ENCODE peak calls at places on chromosomes 12 and 14, in four cellular contexts. One of them, this sample, is unnamed. For H3K4me1, the result is how much of the 10 kb centered on the place peaks cover.

GRCh38 chr14:75494898-75495297 is 27.4 kb upstream of the BATF start:
- DNase-seq in thyroid gland: no peak
- DNase-seq in astrocyte: no peak
- DNase-seq in lung: no peak
- DNase-seq in this sample: no peak

GRCh38 chr12:42361909-42362706 is 36.1 kb downstream of the PPHLN1 start:
- DNase-seq in astrocyte: peak
- DNase-seq in thyroid gland: no peak
- DNase-seq in lung: no peak
- DNase-seq in this sample: no peak

GRCh38 chr14:51394391-51394790 is 154.3 kb downstream of the TMX1 start:
- DNase-seq in astrocyte: no peak
- DNase-seq in thyroid gland: no peak
- DNase-seq in lung: no peak
- DNase-seq in this sample: no peak

GRCh38 chr14:92988786-92989755 is 66.1 kb downstream of the CHGA start:
- DNase-seq in thyroid gland: no peak
- DNase-seq in astrocyte: no peak
- DNase-seq in lung: no peak
- DNase-seq in this sample: no peak

GRCh38 chr12:18723752-18724151 is 14.1 kb downstream of the PLCZ1 start:
- DNase-seq in thyroid gland: no peak
- DNase-seq in astrocyte: peak
- DNase-seq in lung: no peak
- DNase-seq in this sample: no peak

GRCh38 chr12:25186788-25187397 is 8.1 kb downstream of the DNAI7 start:
- DNase-seq in astrocyte: peak
- DNase-seq in lung: no peak
- DNase-seq in thyroid gland: no peak
- DNase-seq in this sample: no peak

GRCh38 chr14:96380735-96381134 is 11.2 kb upstream of the AK7 start:
- DNase-seq in astrocyte: no peak
- DNase-seq in lung: no peak
- DNase-seq in thyroid gland: no peak
- DNase-seq in this sample: no peak

GRCh38 chr12:79023784-79024183 is 159.2 kb downstream of the SYT1 start:
- DNase-seq in astrocyte: peak
- DNase-seq in thyroid gland: no peak
- DNase-seq in lung: no peak
- DNase-seq in this sample: no peak

GRCh38 chr12:75759842-75760260 is 248.4 kb upstream of the KRR1 start:
- DNase-seq in thyroid gland: no peak
- DNase-seq in lung: no peak
- DNase-seq in astrocyte: peak
- DNase-seq in this sample: no peak

GRCh38 chr12:110340706-110341105 is 59.7 kb downstream of the ATP2A2 start:
- DNase-seq in astrocyte: peak
- DNase-seq in thyroid gland: no peak
- DNase-seq in lung: no peak
- DNase-seq in this sample: no peak

GRCh38 chr14:73755434-73756014 is 41.3 kb upstream of the PNMA1 start:
- DNase-seq in lung: no peak
- DNase-seq in astrocyte: no peak
- DNase-seq in thyroid gland: peak
- DNase-seq in this sample: no peak

GRCh38 chr12:12872139-12872933 is 19.0 kb upstream of the GPRC5A start:
- DNase-seq in lung: peak
- DNase-seq in astrocyte: peak
- DNase-seq in thyroid gland: no peak
- DNase-seq in this sample: no peak

GRCh38 chr14:95545769-95546168 is 10.9 kb downstream of the GLRX5 start:
- DNase-seq in astrocyte: peak
- DNase-seq in thyroid gland: no peak
- DNase-seq in lung: no peak
- DNase-seq in this sample: no peak

GRCh38 chr12:66262737-66263136 is 39.6 kb upstream of the HELB start:
- DNase-seq in astrocyte: no peak
- DNase-seq in lung: no peak
- DNase-seq in thyroid gland: no peak
- DNase-seq in this sample: no peak

GRCh38 chr14:91317381-91318313 is 73.1 kb upstream of the GPR68 start:
- DNase-seq in thyroid gland: peak
- DNase-seq in lung: peak
- DNase-seq in astrocyte: no peak
- DNase-seq in this sample: peak

GRCh38 chr12:64810831-64811230 is 13.6 kb upstream of the TBC1D30 start:
- DNase-seq in thyroid gland: no peak
- DNase-seq in lung: no peak
- DNase-seq in astrocyte: no peak
- DNase-seq in this sample: no peak

GRCh38 chr12:89862511-89863331 is 154.1 kb upstream of the ATP2B1 start:
- DNase-seq in lung: peak
- DNase-seq in astrocyte: no peak
- DNase-seq in thyroid gland: no peak
- DNase-seq in this sample: no peak

GRCh38 chr14:38553586-38553985 is 297.7 kb upstream of the CLEC14A start:
- DNase-seq in astrocyte: peak
- DNase-seq in thyroid gland: no peak
- DNase-seq in lung: no peak
- DNase-seq in this sample: no peak

GRCh38 chr14:81818271-81818670 is 284.6 kb upstream of the SEL1L start:
- DNase-seq in thyroid gland: no peak
- DNase-seq in lung: no peak
- DNase-seq in astrocyte: no peak
- DNase-seq in this sample: no peak

GRCh38 chr12:49667319-49668090 is 39.7 kb downstream of the FMNL3 start:
- DNase-seq in astrocyte: peak
- DNase-seq in thyroid gland: peak
- DNase-seq in lung: no peak
- DNase-seq in this sample: no peak

GRCh38 chr12:95695741-95696140 is 94.8 kb downstream of the NTN4 start:
- DNase-seq in thyroid gland: no peak
- DNase-seq in lung: no peak
- DNase-seq in astrocyte: no peak
- DNase-seq in this sample: no peak

GRCh38 chr12:31999692-32000091 is 40.5 kb downstream of the RESF1 start:
- DNase-seq in thyroid gland: no peak
- DNase-seq in lung: no peak
- DNase-seq in astrocyte: no peak
- DNase-seq in this sample: no peak

GRCh38 chr12:50242751-50243191 is 40.5 kb downstream of the LIMA1 start:
- DNase-seq in astrocyte: peak
- DNase-seq in lung: no peak
- DNase-seq in thyroid gland: no peak
- DNase-seq in this sample: no peak

GRCh38 chr12:124738636-124739467 is 124.8 kb downstream of the SCARB1 start:
- DNase-seq in thyroid gland: no peak
- DNase-seq in astrocyte: peak
- DNase-seq in lung: no peak
- DNase-seq in this sample: no peak

GRCh38 chr14:65301862-65302539 is 110.5 kb upstream of the FUT8 start:
- DNase-seq in lung: no peak
- DNase-seq in thyroid gland: no peak
- DNase-seq in astrocyte: no peak
- DNase-seq in this sample: peak

GRCh38 chr12:2412305-2412643 is 359.5 kb downstream of the CACNA1C start:
- DNase-seq in thyroid gland: no peak
- DNase-seq in lung: no peak
- DNase-seq in astrocyte: no peak
- DNase-seq in this sample: no peak

GRCh38 chr12:9667403-9667802 is 2.1 kb upstream of the CLEC2D start:
- DNase-seq in astrocyte: no peak
- DNase-seq in thyroid gland: no peak
- DNase-seq in lung: no peak
- DNase-seq in this sample: no peak

GRCh38 chr12:120283318-120283717 is 8.4 kb downstream of the RNU4-2 start:
- DNase-seq in thyroid gland: no peak
- DNase-seq in lung: no peak
- DNase-seq in astrocyte: no peak
- DNase-seq in this sample: no peak

GRCh38 chr12:52444647-52445595 is 7.0 kb downstream of the KRT6B start:
- DNase-seq in thyroid gland: no peak
- DNase-seq in astrocyte: peak
- DNase-seq in lung: no peak
- DNase-seq in this sample: no peak

GRCh38 chr12:124321556-124322270 is 26.8 kb downstream of the RFLNA start:
- DNase-seq in lung: no peak
- DNase-seq in astrocyte: peak
- DNase-seq in thyroid gland: no peak
- DNase-seq in this sample: no peak

GRCh38 chr14:102105369-102105768 is 18.5 kb upstream of the HSP90AA1 start:
- DNase-seq in astrocyte: no peak
- DNase-seq in thyroid gland: no peak
- DNase-seq in lung: no peak
- DNase-seq in this sample: no peak

GRCh38 chr12:123801573-123802178 is 39.6 kb downstream of the DNAH10 start:
- DNase-seq in astrocyte: peak
- DNase-seq in lung: no peak
- DNase-seq in thyroid gland: no peak
- DNase-seq in this sample: no peak

GRCh38 chr12:51183816-51184215 is 10.9 kb upstream of the TFCP2 start:
- DNase-seq in astrocyte: peak
- DNase-seq in thyroid gland: peak
- DNase-seq in lung: no peak
- DNase-seq in this sample: peak

GRCh38 chr14:68042002-68042401 is 222.4 kb downstream of the RAD51B start:
- DNase-seq in lung: no peak
- DNase-seq in astrocyte: no peak
- DNase-seq in thyroid gland: no peak
- DNase-seq in this sample: no peak

GRCh38 chr12:57614178-57614947 is 3.1 kb downstream of the ARHGEF25 start:
- DNase-seq in astrocyte: no peak
- DNase-seq in lung: no peak
- DNase-seq in thyroid gland: no peak
- DNase-seq in this sample: no peak

GRCh38 chr12:95998611-95999300 is 2.6 kb upstream of the HAL start:
- DNase-seq in lung: peak
- DNase-seq in astrocyte: peak
- DNase-seq in thyroid gland: peak
- DNase-seq in this sample: peak

DNA sequence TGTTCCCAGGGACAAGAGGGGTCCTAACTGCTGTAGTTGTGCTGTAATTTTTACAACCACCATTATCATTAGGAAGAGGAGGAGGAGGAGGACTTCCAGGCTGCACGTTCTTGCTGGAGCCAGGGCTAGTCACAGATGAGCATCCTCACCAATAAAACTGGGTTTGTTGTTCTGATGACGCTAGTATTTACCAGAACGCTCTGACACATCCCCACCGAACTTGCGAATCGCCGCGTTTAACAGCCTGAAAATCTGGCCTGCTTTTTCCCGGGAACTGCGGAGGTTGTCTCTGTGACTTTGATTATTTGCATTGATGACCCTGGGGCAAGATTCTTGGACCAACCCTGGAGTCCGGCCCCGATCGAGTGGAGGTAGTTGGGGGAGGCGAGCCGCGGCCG is 10.2 kb downstream of the TBX5 start:
- DNase-seq in astrocyte: no peak
- DNase-seq in lung: no peak
- DNase-seq in thyroid gland: no peak
- DNase-seq in this sample: no peak
- H3K4me1 ChIP-seq in astrocyte: under half
- H3K4me1 ChIP-seq in lung: under half
- H3K4me1 ChIP-seq in thyroid gland: under half
- H3K4me1 ChIP-seq in this sample: under half

GRCh38 chr14:43894534-43894933 is 612.5 kb downstream of the FSCB start:
- DNase-seq in lung: no peak
- DNase-seq in thyroid gland: no peak
- DNase-seq in astrocyte: no peak
- DNase-seq in this sample: no peak
- TF ChIP-seq CTCF in lung: no peak
- TF ChIP-seq CTCF in thyroid gland: peak
- TF ChIP-seq CTCF in astrocyte: peak
- TF ChIP-seq CTCF in this sample: peak

DNA sequence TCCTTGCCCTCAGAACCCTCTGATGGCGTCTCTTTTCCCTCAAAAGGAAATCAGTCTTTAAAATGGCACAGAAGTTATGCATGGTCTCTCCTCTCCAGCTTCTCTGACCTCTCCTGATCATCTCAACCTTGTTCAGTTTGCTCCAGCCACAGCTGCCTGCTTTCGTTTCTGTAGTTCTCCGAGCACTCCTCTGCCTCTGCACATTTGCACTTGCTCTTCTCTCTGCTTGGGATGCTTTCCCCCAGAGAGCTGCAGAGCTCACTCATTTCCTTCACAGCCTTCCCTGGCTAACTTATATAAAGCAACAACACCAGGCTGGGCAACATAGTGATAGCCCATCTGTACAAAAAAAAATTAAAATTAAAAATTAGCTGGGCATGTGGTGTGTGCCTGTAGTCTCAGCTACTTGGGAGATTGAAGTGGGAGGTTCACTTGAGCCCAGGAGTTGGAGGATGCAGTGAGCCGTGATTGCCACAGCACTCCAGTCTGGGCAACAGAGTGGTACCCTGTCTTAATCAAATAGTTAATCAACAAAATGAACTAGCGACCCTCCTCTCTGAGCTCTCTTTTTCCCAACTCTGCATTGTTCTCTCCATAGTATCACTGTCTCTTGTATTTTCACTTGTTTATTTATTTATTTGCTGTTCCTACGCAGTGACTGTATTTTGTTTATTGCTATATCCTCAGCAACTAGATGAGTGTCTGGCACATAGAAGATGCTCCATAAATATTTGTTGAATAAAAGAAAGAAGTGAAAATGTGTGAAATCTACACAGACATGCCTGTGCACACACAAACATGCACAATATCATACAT is 37.7 kb downstream of the PPFIBP1 start:
- DNase-seq in astrocyte: no peak
- DNase-seq in thyroid gland: peak
- DNase-seq in lung: no peak
- DNase-seq in this sample: no peak
- H3K4me1 ChIP-seq in astrocyte: under half
- H3K4me1 ChIP-seq in thyroid gland: half or more
- H3K4me1 ChIP-seq in lung: under half
- H3K4me1 ChIP-seq in this sample: under half

DNA sequence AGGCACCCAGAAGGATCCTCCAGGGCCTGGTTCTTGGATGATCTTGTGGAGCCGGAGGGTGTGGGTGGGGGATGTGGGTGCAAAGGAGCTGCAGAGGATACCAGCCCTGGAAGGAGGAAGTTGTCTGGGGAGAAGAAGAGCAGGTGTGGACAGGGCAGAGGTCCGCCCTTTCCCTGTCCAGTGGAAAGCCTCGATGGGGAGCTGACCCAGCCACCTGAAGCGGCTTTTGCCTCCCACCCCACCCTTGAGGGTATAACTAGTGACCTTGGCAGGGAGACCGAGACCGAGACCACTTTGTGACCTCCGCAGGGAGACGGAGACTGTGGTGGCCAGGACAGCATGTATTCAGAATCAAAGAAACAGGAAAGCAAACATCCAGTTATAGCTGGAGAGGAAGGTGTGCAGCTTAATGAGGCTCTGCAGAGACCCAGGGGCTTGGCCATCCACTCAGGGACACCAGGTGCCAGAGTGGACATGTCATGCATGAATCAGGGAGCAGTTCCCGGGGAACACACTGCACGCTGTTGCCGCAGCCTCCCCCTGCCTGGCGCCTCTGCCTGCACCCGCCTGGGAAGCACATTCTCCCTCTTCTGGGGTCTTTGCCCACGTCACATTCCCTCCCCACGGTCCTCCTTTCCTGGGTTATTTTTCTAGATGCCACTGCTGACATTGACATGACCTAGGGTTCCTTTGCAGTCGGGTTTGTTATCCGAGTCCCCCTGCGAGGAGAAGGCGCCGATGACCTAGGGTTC is 87.7 kb downstream of the ADGRD1 start:
- DNase-seq in thyroid gland: no peak
- DNase-seq in lung: no peak
- DNase-seq in astrocyte: no peak
- DNase-seq in this sample: no peak
- TF ChIP-seq CTCF in thyroid gland: no peak
- TF ChIP-seq CTCF in lung: no peak
- TF ChIP-seq CTCF in astrocyte: no peak
- TF ChIP-seq CTCF in this sample: no peak

This sample was measured in body of pancreas.